ENCODE peak calls at places on chromosomes 11 and 22, in six cellular contexts. O is suprapubic skin, G is WERI-Rb-1, S is iPS DF 6.9, Z is body of pancreas, R is neuronal stem cell. C is an unnamed sample.

GRCh38 chr11:11243258-11243789 is 109.7 kb downstream of the CSNK2A3 start:
- DNase-seq in S (no peak), O (peak; percentile 88), Z (peak; percentile 20), G (no peak), R (no peak), C (no peak)

GRCh38 chr11:45913514-45913913 is 4.2 kb downstream of the PEX16 start:
- DNase-seq in S (no peak), Z (no peak), G (no peak), O (no peak), R (no peak), C (no peak)

GRCh38 chr11:19558189-19558986 is 154.2 kb upstream of the NAV2 start:
- DNase-seq in R (no peak), Z (no peak), G (no peak), S (no peak), O (no peak), C (no peak)

GRCh38 chr22:49632199-49633009 is 195.3 kb downstream of the BRD1 start:
- DNase-seq in O (no peak), G (peak; percentile 80), R (peak; percentile 74), Z (peak; percentile 54), S (no peak), C (peak; percentile 75)

GRCh38 chr22:38104084-38104483 is 6.4 kb downstream of the BAIAP2L2 start:
- DNase-seq in Z (no peak), R (no peak), O (no peak), G (no peak), S (no peak), C (no peak)

GRCh38 chr22:49469896-49470740 is 357.6 kb downstream of the BRD1 start:
- DNase-seq in Z (no peak), G (no peak), O (no peak), R (no peak), S (no peak), C (no peak)

GRCh38 chr11:8273281-8273680 is 9.6 kb upstream of the LMO1 start:
- DNase-seq in S (no peak), O (no peak), Z (no peak), G (no peak), R (no peak), C (no peak)

GRCh38 chr11:50075856-50076255 is 43.2 kb downstream of the OR4C45 start:
- DNase-seq in S (no peak), Z (no peak), R (no peak), O (no peak), G (no peak), C (no peak)

GRCh38 chr11:10373340-10373739 is 68.5 kb downstream of the ADM start:
- DNase-seq in R (no peak), S (no peak), O (no peak), Z (no peak), G (no peak), C (peak; percentile 14)

GRCh38 chr22:20857838-20858614 is 585 bp downstream of the PI4KA start:
- DNase-seq in Z (peak; percentile 81), S (peak; percentile 80), O (peak; percentile 90), G (peak; percentile 97), R (peak; percentile 92), C (peak; percentile 95)

GRCh38 chr11:125407046-125407445 is 89.0 kb downstream of the FEZ1 start:
- DNase-seq in Z (no peak), G (no peak), O (no peak), R (no peak), S (no peak), C (no peak)

GRCh38 chr11:118226294-118226693 is 1.5 kb upstream of the JAML start:
- DNase-seq in O (no peak), G (no peak), Z (peak; percentile 28), R (no peak), S (no peak), C (no peak)

GRCh38 chr11:43556892-43557291 is 123.6 kb upstream of the HSD17B12 start:
- DNase-seq in R (no peak), O (no peak), G (no peak), S (no peak), Z (no peak), C (no peak)

GRCh38 chr11:2409026-2409553 is 8.5 kb downstream of the TSSC4 start:
- DNase-seq in O (no peak), G (no peak), Z (no peak), S (no peak), R (no peak), C (peak; percentile 48)

GRCh38 chr11:118927554-118928107 is 1.9 kb upstream of the BCL9L start:
- DNase-seq in R (no peak), S (no peak), G (no peak), Z (no peak), O (no peak), C (no peak)

GRCh38 chr11:57761301-57762234 is at the start of gene CTNND1:
- DNase-seq in R (peak; percentile 84), Z (peak; percentile 96), G (no peak), O (peak; percentile 92), S (peak; percentile 89), C (peak; percentile 79)

GRCh38 chr22:48042621-48043395 is 1280.4 kb downstream of the TBC1D22A start:
- DNase-seq in O (no peak), Z (no peak), G (no peak), R (no peak), S (no peak), C (no peak)

GRCh38 chr22:45009881-45010531 is at the start of gene PHF21B:
- DNase-seq in Z (peak; percentile 22), S (no peak), O (no peak), R (peak; percentile 86), G (peak; percentile 90), C (peak; percentile 94)

GRCh38 chr11:72605958-72606357 is 68.3 kb downstream of the PDE2A start:
- DNase-seq in O (no peak), R (no peak), S (no peak), G (no peak), Z (no peak), C (no peak)

GRCh38 chr22:39959640-39960447 is at the start of gene TMA7B:
- DNase-seq in G (no peak), R (no peak), Z (no peak), S (no peak), O (no peak), C (peak; percentile 79)

GRCh38 chr22:28341001-28341400 is 338.6 kb downstream of the TTC28 start:
- DNase-seq in O (no peak), G (no peak), S (no peak), Z (no peak), R (no peak), C (no peak)

GRCh38 chr11:92505689-92506088 is 281.1 kb downstream of the FAT3 start:
- DNase-seq in S (no peak), Z (no peak), R (no peak), O (no peak), G (no peak), C (no peak)

GRCh38 chr11:26931248-26931631 is 62.7 kb upstream of the FIBIN start:
- DNase-seq in G (no peak), O (no peak), Z (no peak), S (no peak), R (no peak), C (no peak)

GRCh38 chr11:26930518-26931247 is 63.2 kb upstream of the FIBIN start:
- DNase-seq in O (no peak), G (no peak), Z (no peak), R (no peak), S (no peak), C (no peak)

GRCh38 chr11:26931881-26932280 is 62.0 kb upstream of the FIBIN start:
- DNase-seq in S (no peak), G (no peak), R (no peak), Z (no peak), O (no peak), C (no peak)

GRCh38 chr11:26936109-26936508 is 57.8 kb upstream of the FIBIN start:
- DNase-seq in O (no peak), R (peak; percentile 59), S (no peak), Z (no peak), G (peak; percentile 42), C (no peak)
- H3K4me3 ChIP-seq in O (no peak overlapping the region), R (no peak overlapping the region), S (no peak overlapping the region), Z (no peak overlapping the region), G (no peak overlapping the region), C (no peak overlapping the region)

GRCh38 chr11:67374571-67375276 is 1.3 kb upstream of the CLCF1 start:
- DNase-seq in Z (no peak), R (no peak), G (no peak), S (no peak), O (no peak), C (no peak)

GRCh38 chr11:67376873-67377808 is 3.7 kb upstream of the CLCF1 start:
- DNase-seq in O (no peak), S (no peak), R (no peak), G (no peak), Z (no peak), C (no peak)

GRCh38 chr11:67376421-67376820 is 3.0 kb upstream of the CLCF1 start:
- DNase-seq in G (no peak), Z (no peak), O (no peak), S (no peak), R (no peak), C (no peak)

GRCh38 chr11:67375320-67376021 is 2.1 kb upstream of the CLCF1 start:
- DNase-seq in S (no peak), G (no peak), O (no peak), Z (no peak), R (no peak), C (no peak)

GRCh38 chr11:67376022-67376386 is 2.6 kb upstream of the CLCF1 start:
- DNase-seq in G (no peak), R (no peak), Z (no peak), O (no peak), S (no peak), C (no peak)
- H3K27me3 ChIP-seq in G (no peaks in the 10 kb centered on the region), R (no peaks in the 10 kb centered on the region), Z (no peaks in the 10 kb centered on the region), O (no peaks in the 10 kb centered on the region), S (peaks cover 25% of the 10 kb centered on the region), C (peaks cover 28% of the 10 kb centered on the region)

GRCh38 chr11:67628710-67629385 is 889 bp downstream of the NUDT8 start:
- DNase-seq in S (no peak), Z (no peak), R (no peak), G (no peak), O (peak; percentile 67), C (no peak)
- H3K4me3 ChIP-seq in S (no peak overlapping the region), Z (no peak overlapping the region), R (peak overlapping the region; percentile 62), G (peak overlapping the region; percentile 44), O (peak overlapping the region; percentile 79), C (no peak overlapping the region)

GRCh38 chr11:33861911-33862310 is 30.0 kb downstream of the LMO2 start:
- DNase-seq in O (no peak), S (no peak), Z (no peak), G (no peak), R (no peak), C (no peak)

GRCh38 chr11:33867566-33867965 is 24.3 kb downstream of the LMO2 start:
- DNase-seq in Z (no peak), G (no peak), R (no peak), O (no peak), S (no peak), C (no peak)

GRCh38 chr11:33863418-33864172 is 28.3 kb downstream of the LMO2 start:
- DNase-seq in Z (no peak), R (no peak), G (no peak), O (no peak), S (no peak), C (no peak)

GRCh38 chr11:33861366-33861765 is 30.5 kb downstream of the LMO2 start:
- DNase-seq in R (no peak), Z (no peak), G (peak; percentile 38), S (no peak), O (no peak), C (no peak)

DNA sequence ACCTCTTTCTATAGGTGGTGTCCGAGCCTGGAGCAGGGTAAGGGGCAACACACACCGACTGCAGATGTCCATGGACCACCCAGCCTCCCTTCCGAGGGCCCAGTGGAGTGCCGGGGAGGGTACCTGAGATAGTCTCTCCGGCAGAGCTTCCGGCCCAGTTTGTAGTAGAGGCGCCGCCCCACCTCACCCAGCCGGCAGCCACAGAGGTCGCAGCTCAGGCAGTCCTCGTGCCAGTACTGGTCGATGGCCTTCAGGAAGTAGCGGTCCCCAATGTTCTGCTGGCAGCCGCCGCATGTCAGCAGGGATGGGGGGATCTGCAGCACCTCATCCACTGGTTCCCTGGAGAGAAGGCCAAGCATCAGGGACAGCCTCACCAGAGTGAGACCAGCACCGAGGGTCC is 27.4 kb downstream of the LMO2 start:
- DNase-seq in R (no peak), S (no peak), Z (no peak), G (no peak), O (no peak), C (no peak)
- H3K27me3 ChIP-seq in R (peaks cover 96% of the 10 kb centered on the region), S (peaks cover 17% of the 10 kb centered on the region), Z (no peaks in the 10 kb centered on the region), G (no peaks in the 10 kb centered on the region), O (no peaks in the 10 kb centered on the region), C (peaks cover 22% of the 10 kb centered on the region)